ENCODE peak calls at places on chromosomes 2 and 18, in five cellular contexts. S is K562, L is HepG2, J is H1, C is GM12878. O is an unnamed sample.

GRCh38 chr2:239677455-239678185 is 276.8 kb upstream of the HDAC4 start:
- DNase-seq in J (no peak), C (no peak), L (no peak), S (no peak), O (no peak)

GRCh38 chr2:96098900-96099590 is 17.3 kb downstream of the ADRA2B start:
- DNase-seq in C (no peak), S (no peak), J (no peak), L (no peak), O (peak)

GRCh38 chr2:232525796-232526195 is at the start of gene CHRND:
- DNase-seq in S (no peak), L (peak), J (no peak), C (no peak), O (no peak)

GRCh38 chr2:163467206-163467605 is 268.6 kb downstream of the FIGN start:
- DNase-seq in S (no peak), J (no peak), L (no peak), C (no peak), O (no peak)

GRCh38 chr2:153543639-153544071 is 65.1 kb upstream of the RPRM start:
- DNase-seq in S (no peak), L (no peak), C (no peak), J (no peak), O (no peak)

GRCh38 chr2:46876741-46877384 is 38.7 kb downstream of the MCFD2 start:
- DNase-seq in S (peak), C (no peak), J (no peak), L (peak), O (no peak)

GRCh38 chr18:44685296-44685695 is 4.6 kb downstream of the SETBP1 start:
- DNase-seq in L (no peak), C (no peak), S (no peak), J (no peak), O (no peak)

GRCh38 chr18:42758851-42759250 is 356.6 kb downstream of the RIT2 start:
- DNase-seq in C (no peak), L (no peak), J (no peak), S (no peak), O (no peak)

GRCh38 chr18:79413901-79414300 is 18.2 kb downstream of the NFATC1 start:
- DNase-seq in C (no peak), S (no peak), L (no peak), J (no peak), O (no peak)

GRCh38 chr2:10733980-10734379 is 12.6 kb downstream of the ATP6V1C2 start:
- DNase-seq in C (no peak), S (no peak), L (no peak), J (no peak), O (no peak)

GRCh38 chr2:96768083-96768561 is 7.4 kb downstream of the CNNM4 start:
- DNase-seq in J (no peak), L (no peak), C (peak), S (no peak), O (no peak)

GRCh38 chr2:54966165-54966819 is 84.0 kb downstream of the RTN4 start:
- DNase-seq in S (no peak), L (no peak), C (no peak), J (no peak), O (no peak)

GRCh38 chr2:27494284-27494943 is 586 bp downstream of the FNDC4 start:
- DNase-seq in L (peak), C (no peak), S (no peak), J (no peak), O (peak)

GRCh38 chr2:17306706-17307105 is 211.5 kb downstream of the RAD51AP2 start:
- DNase-seq in C (no peak), L (no peak), S (no peak), J (no peak), O (no peak)

GRCh38 chr2:98134601-98135000 is 47.6 kb downstream of the VWA3B start:
- DNase-seq in S (no peak), L (no peak), C (no peak), J (no peak), O (no peak)

GRCh38 chr2:216803803-216804202 is 56.1 kb downstream of the TNP1 start:
- DNase-seq in J (no peak), L (no peak), C (no peak), S (no peak), O (no peak)

GRCh38 chr2:13121096-13121495 is 404.4 kb downstream of the TRIB2 start:
- DNase-seq in L (no peak), S (no peak), C (no peak), J (no peak), O (no peak)

GRCh38 chr2:129984426-129984825 is 5.0 kb downstream of the RAB6C start:
- DNase-seq in S (no peak), L (no peak), J (no peak), C (no peak), O (no peak)

GRCh38 chr2:216551234-216551633 is 52.6 kb downstream of the RPL37A start:
- DNase-seq in J (no peak), C (no peak), S (no peak), L (peak), O (no peak)

GRCh38 chr2:86613515-86613914 is 10.2 kb downstream of the RNF103 start:
- DNase-seq in L (no peak), C (no peak), J (no peak), S (no peak), O (no peak)

GRCh38 chr2:196183172-196183473 is 11.7 kb upstream of the STK17B start:
- DNase-seq in L (no peak), S (no peak), C (no peak), J (no peak), O (no peak)

GRCh38 chr2:53711271-53711780 is 56.3 kb upstream of the CHAC2 start:
- DNase-seq in L (no peak), S (no peak), J (no peak), C (no peak), O (no peak)

GRCh38 chr2:95073856-95074662 is 47.5 kb downstream of the MRPS5 start:
- DNase-seq in C (no peak), J (no peak), L (no peak), S (no peak), O (no peak)

GRCh38 chr2:195658541-195658890 is 1.5 kb downstream of the SLC39A10 start:
- DNase-seq in J (no peak), S (no peak), C (no peak), L (peak), O (no peak)

GRCh38 chr2:74824675-74825074 is 9.3 kb upstream of the HK2 start:
- DNase-seq in L (no peak), C (no peak), S (no peak), J (no peak), O (no peak)

GRCh38 chr2:74819702-74820101 is 14.2 kb upstream of the HK2 start:
- DNase-seq in C (no peak), J (no peak), S (no peak), L (no peak), O (no peak)

GRCh38 chr2:74821177-74822124 is 12.5 kb upstream of the HK2 start:
- DNase-seq in J (no peak), L (peak), C (no peak), S (no peak), O (no peak)

GRCh38 chr2:74817333-74817732 is 16.6 kb upstream of the HK2 start:
- DNase-seq in C (no peak), S (no peak), J (no peak), L (no peak), O (no peak)

DNA sequence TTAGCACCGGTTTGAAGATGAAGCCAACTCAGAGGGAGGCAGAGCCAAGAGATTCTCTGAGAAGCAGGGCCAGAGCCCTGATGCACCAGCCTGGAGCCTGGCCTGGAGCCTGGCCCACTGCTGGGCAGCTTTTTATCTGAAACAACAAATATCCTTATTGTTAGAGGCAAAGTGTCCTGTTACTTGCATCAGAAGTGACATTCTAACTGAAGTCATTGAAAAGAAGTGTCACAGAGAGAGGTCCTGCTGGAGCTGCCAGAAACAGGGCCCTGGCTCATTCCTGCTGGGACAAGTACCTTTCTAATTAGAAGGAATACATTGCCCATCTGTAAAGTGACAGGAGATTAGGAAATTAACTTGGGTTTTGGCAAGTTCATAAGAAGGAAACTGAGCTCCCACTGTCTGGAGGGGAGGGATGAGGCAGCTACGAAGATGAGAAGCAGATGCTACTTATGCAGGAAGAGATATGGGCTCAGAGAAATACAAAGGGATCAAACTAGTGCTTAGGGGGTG is 11.1 kb upstream of the HK2 start:
- DNase-seq in J (no peak), L (no peak), C (no peak), S (no peak), O (no peak)
- TF ChIP-seq ATF3 in J (no peak), L (no peak), C (no peak), S (no peak), O (no peak)

GRCh38 chr18:46343940-46344372 is 239.8 kb downstream of the HAUS1 start:
- DNase-seq in L (no peak), C (peak), S (peak), J (no peak), O (peak)
- TF ChIP-seq ATF3 in L (no peak), C (no peak), S (no peak), J (no peak), O (no peak)

DNA sequence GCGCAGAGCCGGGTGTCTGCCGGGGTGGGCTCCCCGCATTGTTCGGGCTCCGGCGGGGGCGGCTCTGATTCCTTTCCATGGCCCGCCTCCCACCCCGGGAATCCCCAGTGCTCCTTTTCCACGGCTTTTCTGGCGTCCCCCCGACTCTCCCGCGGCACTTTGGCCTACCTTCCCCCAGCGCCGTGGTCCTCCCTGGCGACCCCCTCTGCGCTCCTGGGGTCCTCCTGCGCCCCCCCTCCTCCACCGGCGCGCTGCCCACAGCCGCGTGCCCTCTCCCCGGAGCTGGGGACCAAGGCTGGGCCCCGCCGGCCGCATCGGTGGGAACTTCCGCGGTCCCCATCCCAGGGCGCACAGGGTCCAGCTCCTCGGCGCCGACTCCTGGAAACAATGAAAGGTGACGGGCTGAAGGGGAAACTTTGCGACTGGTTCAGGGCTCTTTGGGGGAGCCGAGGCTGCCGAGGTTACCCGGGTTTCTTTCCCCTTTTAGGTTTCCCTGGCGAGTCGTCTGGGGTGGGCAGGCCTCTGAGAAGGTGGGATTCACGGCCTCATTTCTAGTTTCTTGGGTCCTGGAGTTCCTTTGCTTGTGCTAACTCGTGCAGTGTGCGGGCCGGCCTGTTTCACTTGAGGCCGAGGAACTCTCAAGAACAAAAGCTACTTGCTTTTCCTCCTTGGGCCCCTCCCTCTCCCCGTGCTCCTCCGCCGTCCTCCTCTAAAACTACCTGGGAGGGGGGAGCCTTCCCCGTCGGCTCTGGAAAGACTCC is 2.2 kb downstream of the TGIF1 start:
- DNase-seq in L (no peak), S (peak), C (no peak), J (no peak), O (peak)
- TF ChIP-seq ATF3 in L (no peak), S (no peak), C (no peak), J (no peak), O (no peak)

DNA sequence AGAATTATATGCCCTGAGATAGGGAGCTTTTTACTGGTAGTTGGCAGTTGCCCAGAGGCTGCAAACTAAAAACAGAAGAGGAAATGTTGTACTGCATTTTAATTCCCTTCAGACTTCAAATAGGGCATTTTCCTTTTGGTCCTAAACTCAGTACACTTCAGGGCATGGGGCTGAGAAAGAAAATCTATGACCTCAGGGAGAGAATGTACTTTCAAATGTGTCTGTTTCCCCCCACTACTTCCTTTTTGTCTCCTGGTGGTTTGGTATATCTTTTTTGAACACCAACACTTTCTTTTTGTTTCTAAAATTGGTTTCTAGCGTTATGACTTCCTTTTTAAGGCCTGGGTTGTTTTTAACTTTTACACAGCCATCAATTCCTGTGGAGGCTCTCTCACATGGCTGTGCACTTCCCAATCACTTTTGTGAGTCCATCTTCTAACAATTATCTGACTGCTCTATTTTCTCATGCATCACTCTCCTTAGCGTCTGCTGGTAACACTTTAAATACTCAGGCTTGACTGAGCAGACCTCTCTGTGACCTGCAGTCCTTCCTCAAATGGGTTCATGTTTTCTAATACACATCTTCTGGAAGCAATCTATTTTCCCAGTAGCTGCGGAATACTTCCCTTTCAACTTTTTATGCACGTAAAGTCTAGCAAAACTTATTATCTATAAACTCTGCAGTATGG is 596.0 kb downstream of the LRP1B start:
- DNase-seq in L (no peak), J (no peak), C (no peak), S (no peak), O (no peak)
- TF ChIP-seq ATF3 in L (no peak), J (no peak), C (no peak), S (no peak), O (no peak)

GRCh38 chr2:222939208-222939846 is 78.5 kb downstream of the ACSL3 start:
- DNase-seq in C (peak), J (peak), L (peak), S (peak), O (peak)
- TF ChIP-seq ATF3 in C (no peak), J (no peak), L (no peak), S (no peak), O (no peak)

GRCh38 chr18:58249677-58250076 is 205.7 kb downstream of the NEDD4L start:
- DNase-seq in S (no peak), J (no peak), L (no peak), C (no peak), O (no peak)
- TF ChIP-seq ATF3 in S (no peak), J (no peak), L (no peak), C (no peak), O (no peak)

GRCh38 chr2:150571121-150571520 is 83.7 kb upstream of the RND3 start:
- DNase-seq in C (no peak), J (no peak), S (no peak), L (no peak), O (no peak)

GRCh38 chr2:150572961-150573395 is 85.5 kb upstream of the RND3 start:
- DNase-seq in L (no peak), J (no peak), S (no peak), C (peak), O (no peak)

GRCh38 chr2:150570712-150571111 is 83.2 kb upstream of the RND3 start:
- DNase-seq in J (no peak), S (no peak), C (no peak), L (no peak), O (no peak)

GRCh38 chr2:150569761-150570160 is 82.3 kb upstream of the RND3 start:
- DNase-seq in L (no peak), S (no peak), C (no peak), J (no peak), O (no peak)

GRCh38 chr2:150572194-150572766 is 84.8 kb upstream of the RND3 start:
- DNase-seq in C (no peak), J (no peak), S (no peak), L (no peak), O (no peak)
- TF ChIP-seq ATF3 in C (no peak), J (no peak), S (no peak), L (no peak), O (no peak)

GRCh38 chr18:3140986-3141639 is 78.7 kb downstream of the MYOM1 start:
- DNase-seq in S (no peak), J (no peak), L (no peak), C (no peak), O (no peak)

GRCh38 chr18:3135536-3135935 is 84.2 kb downstream of the MYOM1 start:
- DNase-seq in S (no peak), L (no peak), J (no peak), C (no peak), O (no peak)

GRCh38 chr18:3140342-3140741 is 79.4 kb downstream of the MYOM1 start:
- DNase-seq in J (no peak), L (no peak), S (no peak), C (no peak), O (no peak)

GRCh38 chr18:3139406-3139805 is 80.4 kb downstream of the MYOM1 start:
- DNase-seq in C (no peak), J (no peak), L (no peak), S (no peak), O (no peak)

GRCh38 chr18:3138274-3138975 is 81.3 kb downstream of the MYOM1 start:
- DNase-seq in J (no peak), L (no peak), C (no peak), S (no peak), O (no peak)
- TF ChIP-seq ATF3 in J (no peak), L (no peak), C (no peak), S (no peak), O (no peak)

O was measured in WTC11.